ENCODE peak calls at places on chromosomes 1 and 21, in eight cellular contexts. H is A549, Z is uterus, U is heart left ventricle, M is right lobe of liver, K is spleen, C is breast epithelium, L is prostate gland. W is an unnamed sample.

GRCh38 chr1:115063238-115063901 is 25.9 kb downstream of the TSPAN2 start:
- DNase-seq in K (no peak), H (no peak), M (no peak), C (no peak), U (no peak), Z (no peak), L (no peak), W (no peak)

GRCh38 chr1:193338194-193338593 is 151.8 kb upstream of the B3GALT2 start:
- DNase-seq in C (no peak), Z (no peak), L (no peak), M (no peak), U (no peak), K (no peak), H (no peak), W (no peak)

GRCh38 chr1:54665852-54666251 is 24.3 kb downstream of the MROH7 start:
- DNase-seq in Z (no peak), C (no peak), U (no peak), K (no peak), L (no peak), H (no peak), M (no peak), W (no peak)

GRCh38 chr1:52229494-52229893 is 87.6 kb downstream of the ZFYVE9 start:
- DNase-seq in H (no peak), L (no peak), C (no peak), K (no peak), Z (no peak), M (no peak), U (no peak), W (no peak)

GRCh38 chr1:54653036-54653435 is 11.4 kb downstream of the MROH7 start:
- DNase-seq in M (no peak), K (no peak), H (no peak), C (no peak), Z (no peak), U (no peak), L (no peak), W (peak; percentile 69)

GRCh38 chr1:74343191-74343590 is 108.0 kb downstream of the TNNI3K start:
- DNase-seq in U (no peak), Z (peak; percentile 44), C (no peak), M (no peak), H (no peak), K (peak; percentile 48), L (no peak), W (no peak)

GRCh38 chr1:167328762-167329483 is 108.2 kb downstream of the POU2F1 start:
- DNase-seq in U (no peak), Z (no peak), M (no peak), C (no peak), L (no peak), K (peak; percentile 82), H (no peak), W (no peak)

GRCh38 chr21:29257701-29258100 is 41.0 kb upstream of the BACH1 start:
- DNase-seq in U (no peak), Z (no peak), C (no peak), H (no peak), M (no peak), L (no peak), K (no peak), W (no peak)

GRCh38 chr1:61406467-61406866 is 318.5 kb downstream of the TM2D1 start:
- DNase-seq in M (no peak), Z (no peak), U (no peak), K (no peak), H (no peak), C (no peak), L (no peak), W (no peak)

GRCh38 chr1:150606743-150607142 is 22.7 kb downstream of the ENSA start:
- DNase-seq in C (no peak), Z (no peak), U (no peak), L (no peak), K (no peak), M (no peak), H (no peak), W (no peak)

GRCh38 chr1:204143276-204144041 is 8.4 kb downstream of the ETNK2 start:
- DNase-seq in Z (no peak), K (no peak), H (no peak), M (no peak), L (no peak), C (no peak), U (no peak), W (no peak)

GRCh38 chr1:79043506-79043905 is 37.0 kb upstream of the ADGRL4 start:
- DNase-seq in L (no peak), H (no peak), M (no peak), Z (no peak), K (no peak), U (no peak), C (no peak), W (no peak)

GRCh38 chr1:110119843-110120242 is 7.6 kb downstream of the UBL4B start:
- DNase-seq in L (no peak), M (no peak), C (peak; percentile 50), Z (no peak), H (no peak), U (no peak), K (peak; percentile 44), W (no peak)

GRCh38 chr1:160351629-160352028 is 8.4 kb downstream of the NCSTN start:
- DNase-seq in H (no peak), U (no peak), K (no peak), C (no peak), Z (no peak), M (no peak), L (no peak), W (peak; percentile 65)

GRCh38 chr1:116738673-116739370 is 15.4 kb upstream of the CD2 start:
- DNase-seq in H (no peak), Z (no peak), C (no peak), K (peak; percentile 66), L (no peak), M (no peak), U (no peak), W (no peak)

GRCh38 chr1:84478876-84479868 is at the start of gene RPF1:
- DNase-seq in H (peak; percentile 80), U (peak; percentile 66), L (peak; percentile 61), K (peak; percentile 94), C (peak; percentile 60), M (peak; percentile 80), Z (peak; percentile 67), W (peak; percentile 49)
- TF ChIP-seq POLR2A in H (peak; percentile 60), U (peak; percentile 40), L (peak; percentile 36), K (peak; percentile 47), C (peak; percentile 70), M (peak; percentile 73), Z (peak; percentile 45), W (no peak)

DNA sequence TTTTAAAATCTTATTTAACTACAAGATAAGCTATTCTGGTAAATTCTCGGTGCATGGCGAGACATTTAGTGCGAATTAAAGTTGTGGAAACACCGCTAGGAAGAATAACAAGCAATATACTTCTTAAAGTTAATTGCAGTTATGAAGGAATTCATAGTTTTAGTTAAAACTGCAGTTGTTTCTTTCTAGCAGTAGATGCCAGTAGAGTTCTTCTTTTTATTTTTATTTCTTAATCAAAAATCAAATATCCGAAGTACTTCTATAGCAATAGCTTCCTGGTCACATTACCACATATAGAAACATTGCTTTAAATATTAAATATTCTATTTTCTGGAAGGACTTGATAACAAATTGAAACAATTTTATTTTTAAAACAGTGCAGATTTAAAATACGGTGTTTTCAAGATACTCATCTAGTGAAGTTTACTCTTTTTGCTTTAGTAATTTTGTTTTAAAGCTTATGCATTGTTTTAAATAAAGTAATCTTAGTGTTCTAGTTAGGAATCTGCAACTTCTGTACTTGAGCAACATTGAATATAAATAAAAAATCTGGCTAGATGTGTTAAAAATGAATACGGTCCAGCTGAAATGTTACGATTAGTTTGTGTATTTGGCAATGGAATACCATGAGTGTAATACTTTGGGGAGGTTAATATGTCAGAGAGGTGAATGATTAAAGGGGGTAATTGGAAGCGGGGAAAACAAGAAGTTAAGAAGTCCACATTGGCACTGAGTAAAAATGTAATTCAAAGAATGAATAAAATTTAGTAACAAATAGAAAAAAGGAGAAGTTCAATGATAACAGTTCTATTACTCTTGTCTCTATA is 2.7 kb upstream of the PRKACB start:
- DNase-seq in H (no peak), K (no peak), C (no peak), L (no peak), Z (no peak), M (no peak), U (no peak), W (no peak)
- TF ChIP-seq CTCF in H (peak; percentile 63), K (peak; percentile 63), C (peak; percentile 57), L (peak; percentile 33), Z (peak; percentile 44), M (peak; percentile 55), U (peak; percentile 63), W (no peak)

GRCh38 chr1:23019851-23020625 is 770 bp downstream of the KDM1A start:
- DNase-seq in H (peak; percentile 41), C (no peak), M (peak; percentile 57), K (no peak), Z (peak; percentile 17), L (peak; percentile 15), U (peak; percentile 7), W (no peak)
- H3K4me3 ChIP-seq in H (peak overlapping the region; percentile 75), C (peak overlapping the region; percentile 99), M (peak overlapping the region; percentile 94), K (peak overlapping the region; percentile 90), Z (peak overlapping the region; percentile 73), L (peak overlapping the region; percentile 92), U (peak overlapping the region; percentile 91), W (peak overlapping the region; percentile 85)

GRCh38 chr1:56576880-56577858 is 2.2 kb downstream of the PLPP3 start:
- DNase-seq in Z (no peak), K (no peak), C (no peak), H (peak; percentile 26), M (no peak), L (no peak), U (no peak), W (no peak)

GRCh38 chr1:56578963-56579875 is at the start of gene PLPP3:
- DNase-seq in L (peak; percentile 89), K (peak; percentile 91), M (peak; percentile 90), Z (peak; percentile 83), H (peak; percentile 88), U (peak; percentile 88), C (peak; percentile 85), W (peak; percentile 87)

GRCh38 chr1:56578664-56578962 is 750 bp downstream of the PLPP3 start:
- DNase-seq in M (no peak), H (no peak), L (no peak), U (peak; percentile 23), K (no peak), C (no peak), Z (no peak), W (no peak)

GRCh38 chr1:56575865-56576264 is 3.5 kb downstream of the PLPP3 start:
- DNase-seq in K (no peak), L (no peak), H (no peak), M (no peak), U (no peak), C (no peak), Z (no peak), W (no peak)

DNA sequence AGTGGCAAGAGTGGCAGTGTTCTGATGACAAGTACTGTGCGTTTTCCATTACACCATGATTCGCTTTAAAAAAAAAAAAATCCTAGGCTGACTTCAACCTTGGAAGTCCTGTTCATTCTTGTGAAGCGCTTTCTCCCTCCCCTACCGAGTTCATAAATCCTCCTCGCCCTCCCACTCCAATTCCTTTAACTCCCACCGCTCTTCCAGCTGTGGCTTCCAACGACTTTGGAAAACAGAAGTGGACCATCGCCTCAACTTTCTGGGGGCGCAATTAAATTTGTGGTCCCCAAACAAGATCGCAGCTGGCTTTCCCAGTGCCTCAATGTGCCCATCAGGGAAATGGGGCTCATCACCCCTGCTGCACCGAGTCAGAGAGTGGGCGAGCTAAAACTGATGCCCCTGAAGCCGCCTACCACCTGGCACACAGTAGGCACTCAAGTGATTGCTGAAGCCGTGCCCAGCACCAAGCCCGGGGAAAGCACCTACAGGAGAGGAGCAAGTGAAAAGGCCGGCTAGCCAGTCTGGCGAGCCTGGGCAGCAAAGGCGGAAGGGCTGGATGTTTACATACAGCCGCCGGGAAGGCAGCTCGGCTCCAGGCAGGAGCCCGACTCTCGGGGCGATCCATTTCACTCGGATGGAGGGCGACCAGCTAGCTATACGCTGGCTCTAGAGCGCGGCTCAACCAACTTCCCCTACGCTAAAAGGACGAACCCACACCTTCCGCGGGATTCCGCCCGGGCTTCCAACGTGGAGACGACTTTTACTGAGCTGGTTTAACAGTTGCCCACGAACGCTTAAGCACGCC is 1.3 kb downstream of the PLPP3 start:
- DNase-seq in H (peak; percentile 26), U (peak; percentile 41), C (peak; percentile 75), M (peak; percentile 74), Z (peak; percentile 48), K (peak; percentile 87), L (peak; percentile 87), W (peak; percentile 88)
- TF ChIP-seq POLR2A in H (no peak), U (no peak), C (no peak), M (peak; percentile 19), Z (no peak), K (no peak), L (peak; percentile 64), W (no peak)